ENCODE peak calls at places on chromosomes 5 and 9, in seven cellular contexts. P, F, O, T, Y, M and J are unnamed samples.

GRCh38 chr5:111641533-111642230 is 115.3 kb downstream of the NREP start:
- DNase-seq in M (no peak), F (peak; percentile 65), O (peak; percentile 90), P (no peak), Y (no peak), T (no peak), J (no peak)

GRCh38 chr5:83925952-83926351 is 205.3 kb upstream of the HAPLN1 start:
- DNase-seq in F (no peak), Y (no peak), O (no peak), M (no peak), P (no peak), T (no peak), J (no peak)

GRCh38 chr9:36011379-36011778 is 25.3 kb upstream of the RECK start:
- DNase-seq in P (no peak), T (no peak), M (no peak), F (no peak), O (no peak), Y (no peak), J (no peak)

GRCh38 chr5:1655496-1656270 is 131.9 kb upstream of the LPCAT1 start:
- DNase-seq in P (no peak), O (no peak), Y (no peak), F (no peak), T (no peak), M (no peak), J (no peak)

GRCh38 chr9:86487222-86487841 is 133.1 kb upstream of the TUT7 start:
- DNase-seq in T (peak; percentile 2), Y (peak; percentile 64), O (no peak), F (peak; percentile 26), M (peak; percentile 7), P (no peak), J (no peak)

GRCh38 chr5:81633471-81633870 is 117.4 kb downstream of the SSBP2 start:
- DNase-seq in O (no peak), P (no peak), T (no peak), M (no peak), F (no peak), Y (no peak), J (no peak)

GRCh38 chr9:69292078-69292477 is 32.9 kb upstream of the ENTREP1 start:
- DNase-seq in Y (no peak), T (no peak), M (no peak), F (no peak), P (no peak), O (no peak), J (no peak)

GRCh38 chr5:30505014-30505886 is 688.2 kb upstream of the CDH6 start:
- DNase-seq in T (no peak), Y (peak; percentile 0), M (no peak), F (no peak), O (no peak), P (no peak), J (no peak)

GRCh38 chr9:119284118-119284517 is 85.1 kb downstream of the BRINP1 start:
- DNase-seq in O (no peak), Y (no peak), T (no peak), P (no peak), M (no peak), F (no peak), J (no peak)

GRCh38 chr9:68513385-68513784 is 27.3 kb downstream of the TMEM252 start:
- DNase-seq in T (no peak), O (no peak), M (no peak), Y (no peak), F (no peak), P (no peak), J (no peak)

GRCh38 chr9:95342571-95342970 is 25.1 kb upstream of the FANCC start:
- DNase-seq in O (no peak), T (no peak), F (no peak), P (no peak), M (no peak), Y (no peak), J (no peak)